ENCODE peak calls at places on chromosomes 4 and X, in five cellular contexts. K is colonic mucosa, G is AG08395, P is T-helper 17 cell, F is T-helper 22 cell. H is an unnamed sample.

GRCh38 chrX:71992711-71993110 is 82.1 kb downstream of the NHSL2 start:
- DNase-seq in K (no peak), G (no peak), P (peak; percentile 14), F (peak; percentile 18), H (peak; percentile 45)

GRCh38 chr4:186570193-186570996 is 15.0 kb upstream of the MTNR1A start:
- DNase-seq in K (peak; percentile 64), G (peak; percentile 35), P (no peak), F (no peak), H (no peak)

GRCh38 chrX:22122510-22122909 is 90.4 kb downstream of the PHEX start:
- DNase-seq in K (no peak), G (peak; percentile 20), P (no peak), F (no peak), H (no peak)

GRCh38 chr4:6360385-6360784 is 90.7 kb downstream of the WFS1 start:
- DNase-seq in K (no peak), G (no peak), P (no peak), F (no peak), H (no peak)

GRCh38 chrX:54640721-54641120 is 110.7 kb downstream of the GNL3L start:
- DNase-seq in K (no peak), G (no peak), P (no peak), F (no peak), H (no peak)

GRCh38 chr4:53508446-53508845 is 82.8 kb downstream of the LNX1 start:
- DNase-seq in K (no peak), G (peak; percentile 47), P (no peak), F (no peak), H (no peak)

GRCh38 chrX:49912086-49912485 is 10.3 kb upstream of the CLCN5 start:
- DNase-seq in K (no peak), G (no peak), P (no peak), F (no peak), H (no peak)

GRCh38 chr4:148239406-148239805 is 202.8 kb downstream of the NR3C2 start:
- DNase-seq in K (no peak), G (no peak), P (no peak), F (no peak), H (no peak)

GRCh38 chr4:56791316-56791715 is 30.2 kb downstream of the SPINK2 start:
- DNase-seq in K (no peak), G (no peak), P (no peak), F (no peak), H (no peak)

GRCh38 chr4:47251363-47252135 is 212.0 kb downstream of the COMMD8 start:
- DNase-seq in K (no peak), G (no peak), P (no peak), F (no peak), H (no peak)

GRCh38 chr4:149108626-149109025 is 666.4 kb upstream of the NR3C2 start:
- DNase-seq in K (no peak), G (peak; percentile 9), P (no peak), F (no peak), H (no peak)

H was measured in esophagus muscularis mucosa.